ENCODE peak calls at places on chromosomes 6 and 20, in five cellular contexts. One of them, this sample, is unnamed. For H3K4me1, the result is how much of the 10 kb centered on the place peaks cover.

GRCh38 chr20:59850018-59850641 is 83.3 kb downstream of the SYCP2 start:
- DNase-seq in Panc1: no peak
- DNase-seq in heart left ventricle: no peak
- DNase-seq in upper lobe of right lung: no peak
- DNase-seq in naive thymus-derived CD4-positive, alpha-beta T cell: no peak
- DNase-seq in this sample: no peak

GRCh38 chr6:134593442-134593841 is 275.5 kb upstream of the SGK1 start:
- DNase-seq in Panc1: no peak
- DNase-seq in heart left ventricle: no peak
- DNase-seq in upper lobe of right lung: no peak
- DNase-seq in naive thymus-derived CD4-positive, alpha-beta T cell: no peak
- DNase-seq in this sample: no peak

GRCh38 chr6:109360791-109361190 is 21.5 kb downstream of the CD164 start:
- DNase-seq in Panc1: no peak
- DNase-seq in heart left ventricle: no peak
- DNase-seq in upper lobe of right lung: no peak
- DNase-seq in naive thymus-derived CD4-positive, alpha-beta T cell: no peak
- DNase-seq in this sample: no peak

GRCh38 chr6:98724537-98724936 is 109.8 kb upstream of the POU3F2 start:
- DNase-seq in Panc1: no peak
- DNase-seq in heart left ventricle: no peak
- DNase-seq in upper lobe of right lung: no peak
- DNase-seq in naive thymus-derived CD4-positive, alpha-beta T cell: no peak
- DNase-seq in this sample: no peak

GRCh38 chr20:50172347-50173013 is 18.1 kb upstream of the CEBPB start:
- DNase-seq in Panc1: no peak
- DNase-seq in heart left ventricle: peak
- DNase-seq in upper lobe of right lung: peak
- DNase-seq in naive thymus-derived CD4-positive, alpha-beta T cell: no peak
- DNase-seq in this sample: peak

GRCh38 chr6:2127484-2127911 is 117.9 kb downstream of the GMDS start:
- DNase-seq in Panc1: no peak
- DNase-seq in heart left ventricle: peak
- DNase-seq in upper lobe of right lung: peak
- DNase-seq in naive thymus-derived CD4-positive, alpha-beta T cell: peak
- DNase-seq in this sample: peak

GRCh38 chr6:135162678-135163439 is 18.2 kb upstream of the MYB start:
- DNase-seq in Panc1: no peak
- DNase-seq in heart left ventricle: no peak
- DNase-seq in upper lobe of right lung: no peak
- DNase-seq in naive thymus-derived CD4-positive, alpha-beta T cell: no peak
- DNase-seq in this sample: no peak

GRCh38 chr20:33859751-33860150 is 48.6 kb downstream of the CHMP4B start:
- DNase-seq in Panc1: no peak
- DNase-seq in heart left ventricle: no peak
- DNase-seq in upper lobe of right lung: no peak
- DNase-seq in naive thymus-derived CD4-positive, alpha-beta T cell: no peak
- DNase-seq in this sample: no peak

DNA sequence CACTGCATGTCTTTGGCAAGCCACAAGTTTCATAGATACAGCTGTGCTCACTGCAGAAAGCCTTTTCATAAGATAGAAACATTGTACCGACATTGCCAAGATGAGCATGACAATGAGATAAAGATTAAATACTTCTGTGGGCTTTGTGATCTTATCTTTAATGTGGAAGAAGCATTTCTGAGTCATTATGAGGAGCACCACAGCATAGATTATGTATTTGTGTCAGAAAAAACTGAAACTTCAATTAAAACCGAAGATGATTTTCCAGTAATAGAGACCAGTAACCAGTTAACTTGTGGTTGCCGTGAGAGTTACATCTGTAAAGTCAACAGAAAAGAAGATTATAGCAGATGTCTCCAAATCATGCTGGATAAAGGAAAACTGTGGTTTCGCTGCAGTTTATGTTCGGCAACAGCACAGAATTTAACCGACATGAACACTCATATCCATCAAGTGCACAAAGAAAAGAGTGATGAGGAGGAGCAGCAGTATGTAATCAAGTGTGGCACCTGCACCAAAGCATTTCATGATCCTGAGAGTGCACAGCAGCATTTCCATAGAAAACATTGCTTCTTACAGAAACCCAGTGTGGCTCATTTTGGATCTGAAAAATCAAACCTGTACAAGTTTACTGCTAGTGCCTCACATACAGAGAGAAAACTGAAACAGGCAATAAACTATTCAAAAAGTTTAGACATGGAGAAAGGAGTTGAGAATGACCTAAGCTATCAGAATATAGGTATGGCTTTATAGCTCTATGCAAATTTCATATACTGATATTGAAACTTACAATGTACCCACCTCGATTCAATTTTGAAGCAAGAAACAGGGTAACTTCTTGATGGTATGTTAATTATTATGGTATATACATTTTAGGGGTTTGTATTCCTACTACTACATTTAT is 23.9 kb upstream of the BAG2 start:
- DNase-seq in Panc1: no peak
- DNase-seq in heart left ventricle: no peak
- DNase-seq in upper lobe of right lung: no peak
- DNase-seq in naive thymus-derived CD4-positive, alpha-beta T cell: no peak
- DNase-seq in this sample: no peak
- H3K4me3 ChIP-seq in Panc1: no peak
- H3K4me3 ChIP-seq in heart left ventricle: no peak
- H3K4me3 ChIP-seq in upper lobe of right lung: no peak
- H3K4me3 ChIP-seq in naive thymus-derived CD4-positive, alpha-beta T cell: no peak
- H3K4me3 ChIP-seq in this sample: no peak

DNA sequence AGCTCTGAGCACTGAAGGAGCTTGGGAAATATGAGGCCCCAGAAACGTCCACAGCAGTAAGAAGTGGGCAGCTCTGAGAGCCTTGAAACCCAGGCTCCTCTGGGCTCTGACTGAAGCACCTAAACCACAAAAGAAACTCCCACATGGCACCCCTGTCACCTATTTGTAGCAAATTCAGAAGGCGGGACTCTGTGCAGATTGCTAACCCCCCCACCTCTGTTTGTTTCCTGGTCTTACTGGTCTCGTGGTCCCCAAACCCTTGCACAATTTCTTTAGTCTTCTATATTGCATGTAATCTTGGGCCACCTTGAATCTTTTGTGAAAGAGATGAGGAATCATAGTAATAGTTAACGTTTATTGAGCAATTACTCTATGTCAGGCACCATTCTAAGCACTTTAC is 154.3 kb downstream of the PREX1 start:
- DNase-seq in Panc1: no peak
- DNase-seq in heart left ventricle: no peak
- DNase-seq in upper lobe of right lung: no peak
- DNase-seq in naive thymus-derived CD4-positive, alpha-beta T cell: no peak
- DNase-seq in this sample: no peak
- H3K4me1 ChIP-seq in Panc1: under half
- H3K4me1 ChIP-seq in heart left ventricle: under half
- H3K4me1 ChIP-seq in upper lobe of right lung: under half
- H3K4me1 ChIP-seq in naive thymus-derived CD4-positive, alpha-beta T cell: under half
- H3K4me1 ChIP-seq in this sample: under half

GRCh38 chr6:157240059-157240959 is 83.0 kb downstream of the TMEM242 start:
- DNase-seq in Panc1: no peak
- DNase-seq in heart left ventricle: peak
- DNase-seq in upper lobe of right lung: peak
- DNase-seq in naive thymus-derived CD4-positive, alpha-beta T cell: no peak
- DNase-seq in this sample: peak
- H3K4me3 ChIP-seq in Panc1: no peak
- H3K4me3 ChIP-seq in heart left ventricle: peak
- H3K4me3 ChIP-seq in upper lobe of right lung: no peak
- H3K4me3 ChIP-seq in naive thymus-derived CD4-positive, alpha-beta T cell: no peak
- H3K4me3 ChIP-seq in this sample: peak

DNA sequence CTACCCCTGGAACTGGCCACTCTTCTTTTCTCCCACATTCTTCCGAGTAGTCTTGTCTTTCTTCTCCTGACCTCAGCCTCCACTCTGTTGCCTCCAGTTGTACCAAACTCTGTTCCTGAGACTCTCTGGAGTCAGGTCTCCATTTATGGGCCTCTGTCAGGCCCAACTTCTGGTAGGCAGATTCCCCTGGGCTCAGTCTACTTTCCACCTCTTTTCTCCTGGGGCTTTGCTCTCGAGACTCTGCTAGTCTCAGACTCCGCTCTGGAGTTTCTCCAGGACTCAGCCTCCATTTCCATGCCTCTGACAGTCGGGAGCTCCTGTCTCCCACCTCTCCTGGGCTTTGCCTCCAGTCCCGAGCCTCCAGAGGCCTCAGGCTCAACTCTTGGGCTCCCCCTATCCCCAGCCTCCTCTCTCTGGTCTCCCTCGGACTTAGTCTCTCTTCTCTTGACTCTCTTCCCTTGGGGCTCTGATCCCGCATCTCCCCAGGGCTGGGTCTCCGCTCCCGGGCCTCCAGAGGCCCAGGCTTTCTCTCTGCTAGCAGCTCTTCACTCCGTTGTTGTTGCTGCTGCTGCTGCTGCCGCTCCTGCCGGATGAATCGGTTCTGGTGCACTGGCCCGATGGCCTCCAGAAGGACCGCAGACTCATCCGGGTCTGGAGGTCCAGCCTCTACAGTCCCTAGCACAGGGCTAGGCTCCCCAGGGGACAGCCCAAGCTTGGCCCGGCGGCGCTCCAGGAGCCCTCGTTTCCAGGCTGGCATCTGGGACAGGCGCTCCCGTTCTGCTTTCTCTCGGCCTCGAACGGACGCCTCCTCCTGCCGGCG is 1.1 kb downstream of the PPP1R18 start:
- DNase-seq in Panc1: no peak
- DNase-seq in heart left ventricle: no peak
- DNase-seq in upper lobe of right lung: no peak
- DNase-seq in naive thymus-derived CD4-positive, alpha-beta T cell: peak
- DNase-seq in this sample: no peak
- H3K4me1 ChIP-seq in Panc1: under half
- H3K4me1 ChIP-seq in heart left ventricle: half or more
- H3K4me1 ChIP-seq in upper lobe of right lung: under half
- H3K4me1 ChIP-seq in naive thymus-derived CD4-positive, alpha-beta T cell: under half
- H3K4me1 ChIP-seq in this sample: half or more

DNA sequence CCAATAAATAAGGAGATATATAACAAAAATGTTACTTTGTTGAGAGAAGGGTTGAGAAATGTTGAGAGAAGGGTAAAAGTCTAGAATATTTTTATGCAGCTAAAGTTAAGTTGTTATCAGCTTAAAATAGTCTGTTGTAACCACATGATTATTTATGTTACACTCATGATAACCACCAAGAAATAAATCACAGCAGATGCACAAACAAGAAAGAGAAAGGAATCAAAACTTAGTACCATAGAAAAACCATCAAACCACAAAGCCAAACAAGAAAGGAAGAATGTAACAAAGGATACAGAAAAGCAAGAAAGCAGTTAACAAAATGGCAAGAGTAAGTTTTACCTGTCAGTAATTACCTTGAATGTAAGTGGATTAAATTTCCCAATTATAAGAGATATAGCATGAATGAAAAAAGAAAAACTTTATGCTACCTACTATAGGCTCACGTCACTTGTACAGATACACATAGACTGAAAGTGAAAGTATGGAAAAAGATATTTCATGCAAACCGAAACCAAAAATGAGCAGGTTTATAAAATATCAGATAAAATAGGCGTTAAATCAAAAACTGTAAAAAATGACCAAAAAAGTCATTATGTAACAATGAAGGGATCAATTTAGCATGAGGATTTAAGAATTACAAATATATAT is 93.6 kb downstream of the STXBP5 start:
- DNase-seq in Panc1: no peak
- DNase-seq in heart left ventricle: no peak
- DNase-seq in upper lobe of right lung: no peak
- DNase-seq in naive thymus-derived CD4-positive, alpha-beta T cell: no peak
- DNase-seq in this sample: no peak
- H3K4me3 ChIP-seq in Panc1: no peak
- H3K4me3 ChIP-seq in heart left ventricle: no peak
- H3K4me3 ChIP-seq in upper lobe of right lung: no peak
- H3K4me3 ChIP-seq in naive thymus-derived CD4-positive, alpha-beta T cell: no peak
- H3K4me3 ChIP-seq in this sample: no peak

GRCh38 chr6:15317251-15317650 is 71.4 kb downstream of the JARID2 start:
- DNase-seq in Panc1: no peak
- DNase-seq in heart left ventricle: no peak
- DNase-seq in upper lobe of right lung: no peak
- DNase-seq in naive thymus-derived CD4-positive, alpha-beta T cell: no peak
- DNase-seq in this sample: no peak
- H3K4me1 ChIP-seq in Panc1: under half
- H3K4me1 ChIP-seq in heart left ventricle: under half
- H3K4me1 ChIP-seq in upper lobe of right lung: under half
- H3K4me1 ChIP-seq in naive thymus-derived CD4-positive, alpha-beta T cell: under half
- H3K4me1 ChIP-seq in this sample: under half

DNA sequence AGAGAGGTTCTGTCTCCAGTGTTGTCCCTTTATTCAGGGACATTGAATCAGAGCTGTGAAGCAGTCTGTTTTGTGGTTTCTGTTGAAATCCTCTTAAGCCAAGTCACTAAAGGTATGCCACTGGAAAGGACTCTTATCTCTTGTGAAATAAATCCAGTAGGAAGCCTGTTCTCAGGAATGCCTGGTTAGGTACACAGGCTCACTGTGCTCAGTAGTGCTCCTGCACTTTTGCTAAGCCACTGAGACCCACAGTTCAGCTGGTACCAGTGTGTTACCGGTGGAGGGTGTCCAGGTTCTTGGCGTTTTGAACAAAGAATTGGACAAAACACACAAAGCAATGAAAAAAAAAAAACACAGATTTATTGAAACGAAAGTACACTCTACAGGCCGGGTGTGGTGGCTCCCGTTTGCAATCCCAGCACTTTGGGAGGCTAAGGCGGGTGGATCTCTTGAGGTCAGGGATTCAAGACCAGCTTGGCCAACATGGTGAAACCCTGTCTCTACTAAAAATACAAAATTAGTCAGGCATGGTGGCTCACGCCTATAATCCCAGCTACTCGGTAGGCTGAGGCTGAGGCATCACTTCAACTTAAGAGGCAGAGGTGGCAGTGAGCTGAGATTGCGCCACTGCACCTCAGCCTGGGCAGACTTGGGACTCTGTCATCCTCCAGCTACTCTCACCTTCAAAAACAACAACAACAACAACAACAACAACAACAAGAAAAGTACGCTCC is 186.1 kb downstream of the JARID2 start:
- DNase-seq in Panc1: no peak
- DNase-seq in heart left ventricle: no peak
- DNase-seq in upper lobe of right lung: peak
- DNase-seq in naive thymus-derived CD4-positive, alpha-beta T cell: no peak
- DNase-seq in this sample: no peak
- H3K4me3 ChIP-seq in Panc1: no peak
- H3K4me3 ChIP-seq in heart left ventricle: no peak
- H3K4me3 ChIP-seq in upper lobe of right lung: peak
- H3K4me3 ChIP-seq in naive thymus-derived CD4-positive, alpha-beta T cell: no peak
- H3K4me3 ChIP-seq in this sample: no peak

DNA sequence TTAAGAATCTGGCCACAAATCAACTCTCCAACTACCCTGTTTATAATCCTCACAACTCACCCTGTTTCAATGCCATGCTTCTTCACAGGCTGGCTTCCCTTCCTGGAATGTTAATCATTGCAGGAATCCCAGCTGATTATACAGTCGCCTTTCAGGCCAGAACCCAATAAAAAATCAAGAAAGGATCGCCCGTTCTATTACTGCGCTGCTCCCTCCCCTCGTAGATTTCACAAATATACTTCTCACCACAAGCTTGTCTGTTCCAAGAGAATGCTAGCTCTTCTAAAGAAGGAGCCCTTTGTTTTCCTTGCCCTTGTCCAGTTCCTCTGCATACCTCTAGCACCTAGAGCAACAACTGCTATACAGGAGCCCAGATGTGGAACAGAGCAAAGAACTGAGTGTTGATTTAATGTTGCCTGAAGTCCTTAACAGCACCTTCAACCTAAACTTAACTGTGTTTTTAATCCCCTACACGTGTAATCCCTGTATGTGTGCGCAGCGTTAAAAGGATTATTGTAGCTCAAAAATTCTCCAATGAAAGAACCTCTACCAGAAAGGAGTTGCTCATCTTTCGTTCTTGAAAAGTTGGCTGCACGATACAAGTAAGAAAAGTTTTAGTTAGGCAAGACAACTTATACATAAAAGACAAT is 988 bp downstream of the ECHDC1 start:
- DNase-seq in Panc1: no peak
- DNase-seq in heart left ventricle: no peak
- DNase-seq in upper lobe of right lung: no peak
- DNase-seq in naive thymus-derived CD4-positive, alpha-beta T cell: no peak
- DNase-seq in this sample: no peak
- H3K4me1 ChIP-seq in Panc1: under half
- H3K4me1 ChIP-seq in heart left ventricle: under half
- H3K4me1 ChIP-seq in upper lobe of right lung: under half
- H3K4me1 ChIP-seq in naive thymus-derived CD4-positive, alpha-beta T cell: under half
- H3K4me1 ChIP-seq in this sample: under half

This sample was measured in suprapubic skin.